ENCODE peak calls at places on chromosome 19, in four cellular contexts. R is HCT116, L is HepG2, H is K562. K is an unnamed sample.

GRCh38 chr19:55259540-55260210 is 858 bp upstream of the PPP6R1 start:
- DNase-seq in R (no peak), L (no peak), H (no peak), K (no peak)

GRCh38 chr19:48685583-48685982 is 10.2 kb upstream of the FUT2 start:
- DNase-seq in R (no peak), L (peak; percentile 68), H (no peak), K (no peak)

GRCh38 chr19:53881482-53882390 is at the start of gene PRKCG:
- DNase-seq in R (no peak), L (peak; percentile 44), H (peak; percentile 68), K (no peak)

GRCh38 chr19:33434886-33435705 is 61.6 kb downstream of the CEBPG start:
- DNase-seq in R (no peak), L (no peak), H (no peak), K (no peak)

GRCh38 chr19:6065685-6066365 is 44.5 kb downstream of the RFX2 start:
- DNase-seq in R (no peak), L (peak; percentile 87), H (peak; percentile 87), K (no peak)

GRCh38 chr19:43652546-43652874 is 12.9 kb upstream of the CADM4 start:
- DNase-seq in R (no peak), L (no peak), H (no peak), K (no peak)

GRCh38 chr19:33252418-33252962 is 26.8 kb upstream of the SLC7A10 start:
- DNase-seq in R (no peak), L (no peak), H (no peak), K (no peak)

GRCh38 chr19:1038995-1039645 is 787 bp upstream of the ABCA7 start:
- DNase-seq in R (no peak), L (no peak), H (no peak), K (no peak)

GRCh38 chr19:5563941-5564612 is 3.7 kb downstream of the TINCR start:
- DNase-seq in R (no peak), L (no peak), H (no peak), K (no peak)

GRCh38 chr19:51440052-51440451 is 18.2 kb downstream of the SIGLEC8 start:
- DNase-seq in R (no peak), L (no peak), H (no peak), K (no peak)

GRCh38 chr19:2353895-2354592 is 6.0 kb upstream of the TMPRSS9 start:
- DNase-seq in R (no peak), L (no peak), H (no peak), K (no peak)

GRCh38 chr19:2355168-2356035 is 4.7 kb upstream of the TMPRSS9 start:
- DNase-seq in R (no peak), L (no peak), H (no peak), K (no peak)

GRCh38 chr19:2353159-2353894 is 6.7 kb upstream of the TMPRSS9 start:
- DNase-seq in R (no peak), L (no peak), H (no peak), K (no peak)

GRCh38 chr19:2356036-2356646 is 3.9 kb upstream of the TMPRSS9 start:
- DNase-seq in R (no peak), L (no peak), H (no peak), K (no peak)

GRCh38 chr19:2354670-2355069 is 5.4 kb upstream of the TMPRSS9 start:
- DNase-seq in R (no peak), L (no peak), H (no peak), K (no peak)
- H3K4me3 ChIP-seq in R (no peak overlapping the region), L (no peak overlapping the region), H (no peak overlapping the region), K (no peak overlapping the region)

DNA sequence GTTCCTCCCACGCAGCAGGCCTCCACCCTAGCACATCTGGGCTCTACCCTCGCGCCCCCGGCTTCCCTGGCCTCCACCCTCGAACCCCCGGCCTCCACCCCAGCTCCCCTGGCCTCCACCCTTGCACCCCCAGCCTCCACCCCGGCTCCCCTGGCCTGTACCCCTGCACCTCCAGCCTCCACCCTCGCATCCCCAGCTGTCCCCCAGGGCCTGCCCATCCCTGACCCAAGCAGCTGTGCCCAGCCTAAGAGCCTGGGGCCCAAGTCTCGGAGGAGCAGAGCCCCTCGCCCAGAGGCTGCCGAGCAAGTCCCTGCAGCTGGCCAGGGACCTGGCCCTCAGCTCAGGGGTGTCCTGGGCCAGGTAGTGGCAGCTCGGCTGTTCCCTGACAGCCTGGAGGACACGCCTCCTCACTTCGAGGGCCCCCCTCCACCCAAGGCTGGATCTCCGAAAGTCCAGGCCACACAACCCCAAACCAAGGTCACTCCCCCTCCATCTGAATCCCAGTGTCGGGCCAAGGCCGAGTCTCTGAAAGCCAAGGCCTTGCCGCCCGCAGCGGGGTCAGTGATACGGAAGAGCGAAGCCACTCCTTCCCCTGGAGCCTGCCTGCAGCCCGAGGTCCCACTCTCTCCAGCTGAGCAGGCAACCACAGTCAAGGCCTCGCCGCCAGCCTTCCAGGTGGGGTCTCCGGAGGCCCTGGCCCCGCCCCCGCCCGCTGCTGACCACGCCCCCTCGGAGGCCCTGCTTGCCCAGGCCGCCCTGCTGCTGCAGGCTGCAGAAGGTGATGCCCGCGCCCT is 7.9 kb upstream of the ARHGAP33 start:
- DNase-seq in R (no peak), L (peak; percentile 43), H (no peak), K (no peak)
- H3K27ac ChIP-seq in R (no peak overlapping the region), L (peak overlapping the region; percentile 14), H (no peak overlapping the region), K (no peak overlapping the region)

GRCh38 chr19:35117791-35118190 is 2.2 kb downstream of the FXYD3 start:
- DNase-seq in R (no peak), L (no peak), H (no peak), K (no peak)
- TF ChIP-seq TCF7L2 in R (no peak), L (no peak), H (no peak), K (no peak)

DNA sequence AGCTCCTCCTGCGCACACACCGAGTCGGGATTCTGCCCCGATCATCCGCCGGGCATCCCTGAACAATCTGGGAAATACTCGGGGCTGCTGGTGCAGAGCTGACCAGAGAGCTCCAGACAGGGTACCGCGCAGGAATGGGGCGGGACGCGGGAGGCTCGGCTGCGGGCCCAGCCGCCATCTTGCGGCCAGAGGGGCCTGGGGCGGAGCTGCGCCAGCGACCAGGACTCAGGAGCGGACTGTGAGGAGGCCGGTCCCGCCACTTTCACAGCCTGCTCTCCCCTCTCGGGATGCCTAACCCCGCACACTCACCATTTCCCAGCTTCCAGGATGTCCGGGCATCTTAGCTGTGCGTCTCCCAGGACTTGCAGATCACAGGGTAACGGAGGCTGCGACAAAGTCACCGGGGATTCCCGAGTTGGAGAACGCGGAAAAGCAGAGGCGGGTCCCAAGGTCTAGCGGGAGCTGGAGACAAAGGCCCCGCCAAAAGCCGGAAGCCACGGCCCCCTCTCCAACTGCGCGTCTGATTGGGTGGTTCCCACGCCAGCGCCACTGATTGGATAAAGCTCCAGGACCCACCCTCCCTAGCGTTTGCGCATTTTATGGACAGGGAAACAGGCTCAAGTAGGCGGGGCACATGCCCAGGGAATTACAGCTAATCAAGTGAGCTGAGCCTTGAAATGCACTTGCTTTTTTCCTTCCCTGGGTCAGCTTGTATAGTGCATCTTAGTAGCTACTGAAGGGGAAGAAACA is 15.8 kb upstream of the ZNF43 start:
- DNase-seq in R (no peak), L (peak; percentile 81), H (peak; percentile 77), K (peak; percentile 80)
- H3K4me3 ChIP-seq in R (no peak overlapping the region), L (peak overlapping the region; percentile 65), H (peak overlapping the region; percentile 64), K (peak overlapping the region; percentile 72)

DNA sequence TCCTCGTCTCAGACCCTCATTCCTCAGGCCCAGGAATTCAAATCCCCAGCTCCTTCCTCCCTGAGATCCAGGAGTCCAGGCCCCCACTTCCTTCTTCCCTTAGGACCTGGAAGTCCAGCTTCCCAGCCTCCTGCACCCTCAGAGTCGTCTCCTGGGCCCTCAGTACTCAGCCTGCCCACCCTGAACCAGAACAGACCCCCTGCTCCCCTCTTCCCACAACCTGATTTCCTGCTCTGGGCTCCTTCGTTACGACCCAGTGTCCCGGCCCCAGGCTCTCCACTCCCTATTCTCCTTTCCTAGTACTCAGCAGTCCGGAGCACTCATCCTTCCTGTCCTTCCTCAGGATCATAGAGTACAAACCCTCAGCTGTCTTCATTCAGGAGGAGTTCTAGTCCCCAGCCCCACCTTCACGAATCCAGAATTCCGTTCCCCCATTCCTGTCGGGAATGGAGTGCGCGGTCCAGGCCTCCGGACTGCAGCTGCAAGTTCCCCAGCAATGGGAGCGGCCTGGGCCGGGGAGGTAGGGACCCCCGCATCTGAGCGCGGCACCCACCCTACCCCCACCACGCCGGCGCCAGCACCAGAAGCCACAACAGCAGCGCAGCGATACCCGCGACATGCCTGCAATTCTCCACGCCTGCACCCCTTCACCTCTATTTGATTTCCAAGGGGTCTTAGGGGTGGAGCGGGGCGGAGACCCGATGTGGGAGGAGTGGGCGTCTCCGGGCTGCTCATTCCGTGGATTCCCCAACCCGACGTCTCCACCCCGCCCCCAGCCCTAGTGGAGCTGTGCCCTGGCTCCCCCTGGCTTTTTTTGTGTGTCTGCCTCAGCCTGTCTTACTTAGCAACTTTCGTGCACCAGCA is 12.7 kb downstream of the EGLN2 start:
- DNase-seq in R (no peak), L (no peak), H (peak; percentile 28), K (no peak)
- H3K27ac ChIP-seq in R (peak overlapping the region; percentile 25), L (no peak overlapping the region), H (peak overlapping the region; percentile 81), K (peak overlapping the region; percentile 77)